ENCODE peak calls at places on chromosomes 12 and 14, in six cellular contexts. J, Y, D, L, H and R are unnamed samples.

GRCh38 chr12:65277994-65278575 is 398 bp upstream of the MSRB3 start:
- DNase-seq in D (no peak), H (peak), Y (no peak), L (no peak), J (no peak), R (no peak)

GRCh38 chr14:21090194-21090939 is 8.1 kb downstream of the ZNF219 start:
- DNase-seq in Y (no peak), H (no peak), J (no peak), L (no peak), D (no peak), R (no peak)

GRCh38 chr12:131152587-131152986 is 198.9 kb downstream of the ADGRD1 start:
- DNase-seq in J (no peak), H (no peak), Y (no peak), L (no peak), D (no peak), R (no peak)

GRCh38 chr14:49992448-49992847 is 99.6 kb downstream of the ARF6 start:
- DNase-seq in Y (no peak), D (no peak), L (no peak), H (no peak), J (no peak), R (no peak)

GRCh38 chr14:96215845-96216244 is 11.2 kb downstream of the BDKRB2 start:
- DNase-seq in J (no peak), L (no peak), Y (no peak), D (no peak), H (no peak), R (no peak)

GRCh38 chr12:27221625-27222387 is 22.3 kb upstream of the STK38L start:
- DNase-seq in Y (no peak), J (no peak), D (no peak), H (no peak), L (no peak), R (no peak)

GRCh38 chr12:126067930-126068329 is 1002.7 kb downstream of the AACS start:
- DNase-seq in H (no peak), L (no peak), D (no peak), J (no peak), Y (no peak), R (no peak)

GRCh38 chr14:43587183-43587582 is 919.9 kb downstream of the FSCB start:
- DNase-seq in D (no peak), L (no peak), J (no peak), H (no peak), Y (no peak), R (no peak)

GRCh38 chr14:100019156-100019882 is 45.9 kb upstream of the EVL start:
- DNase-seq in Y (peak), H (peak), J (no peak), D (no peak), L (no peak), R (no peak)

GRCh38 chr12:21239866-21240265 is 94.9 kb downstream of the SLCO1A2 start:
- DNase-seq in H (no peak), L (no peak), D (no peak), Y (no peak), J (no peak), R (no peak)

GRCh38 chr14:50545618-50546017 is 13.2 kb upstream of the MAP4K5 start:
- DNase-seq in H (no peak), Y (peak), D (no peak), J (no peak), L (no peak), R (peak)

GRCh38 chr12:19129486-19130223 is at the start of gene PLEKHA5:
- DNase-seq in J (no peak), D (no peak), H (peak), L (peak), Y (peak), R (no peak)

GRCh38 chr12:7015555-7016370 is 2.5 kb downstream of the LPCAT3 start:
- DNase-seq in H (peak), Y (no peak), L (no peak), D (no peak), J (no peak), R (no peak)

GRCh38 chr14:102930753-102931579 is 8.5 kb downstream of the AMN start:
- DNase-seq in H (peak), Y (peak), D (no peak), L (no peak), J (no peak), R (no peak)

GRCh38 chr12:3122841-3123678 is 45.9 kb downstream of the TSPAN9 start:
- DNase-seq in L (peak), H (peak), J (peak), Y (peak), D (no peak), R (peak)

GRCh38 chr14:93301821-93302447 is 30.9 kb downstream of the BTBD7 start:
- DNase-seq in D (no peak), Y (peak), H (peak), J (no peak), L (no peak), R (no peak)

GRCh38 chr14:64693766-64694165 is 10.5 kb upstream of the PLEKHG3 start:
- DNase-seq in L (no peak), Y (no peak), D (no peak), H (no peak), J (no peak), R (no peak)

GRCh38 chr12:76158518-76159321 is 74.2 kb upstream of the NAP1L1 start:
- DNase-seq in Y (peak), L (no peak), J (peak), H (peak), D (peak), R (no peak)

GRCh38 chr14:87979689-87980088 is 13.3 kb downstream of the GALC start:
- DNase-seq in L (no peak), Y (no peak), J (no peak), D (no peak), H (no peak), R (no peak)